ENCODE peak calls at places on chromosomes 11 and 22, in eight cellular contexts. B, S, Z, M, G, E, Y and U are unnamed samples.

GRCh38 chr22:36332623-36333331 is 55.0 kb downstream of the MYH9 start:
- DNase-seq in B (no peak), S (no peak), Z (peak), M (no peak), G (peak), E (peak), Y (peak), U (no peak)

GRCh38 chr11:45216031-45216430 is 69.6 kb downstream of the PRDM11 start:
- DNase-seq in B (no peak), S (no peak), Z (no peak), M (no peak), G (no peak), E (no peak), Y (no peak), U (no peak)

GRCh38 chr22:21916309-21916918 is 36.2 kb downstream of the PPM1F start:
- DNase-seq in B (no peak), S (no peak), Z (no peak), M (no peak), G (no peak), E (no peak), Y (no peak), U (no peak)

GRCh38 chr22:36238348-36239149 is 778 bp downstream of the APOL2 start:
- DNase-seq in B (peak), S (no peak), Z (no peak), M (no peak), G (no peak), E (peak), Y (peak), U (no peak)

GRCh38 chr11:73585834-73586575 is 11.9 kb downstream of the FAM168A start:
- DNase-seq in B (peak), S (no peak), Z (no peak), M (no peak), G (no peak), E (no peak), Y (no peak), U (no peak)

GRCh38 chr22:20238567-20239062 is 29.5 kb downstream of the RTN4R start:
- DNase-seq in B (no peak), S (peak), Z (peak), M (no peak), G (no peak), E (peak), Y (peak), U (no peak)

GRCh38 chr22:36218648-36219047 is 17.0 kb upstream of the APOL4 start:
- DNase-seq in B (no peak), S (no peak), Z (no peak), M (no peak), G (no peak), E (no peak), Y (no peak), U (no peak)

GRCh38 chr11:113681711-113682410 is 24.2 kb downstream of the TMPRSS5 start:
- DNase-seq in B (no peak), S (no peak), Z (no peak), M (no peak), G (no peak), E (no peak), Y (no peak), U (no peak)

GRCh38 chr11:130599073-130599654 is 150.7 kb downstream of the ADAMTS15 start:
- DNase-seq in B (peak), S (no peak), Z (no peak), M (no peak), G (no peak), E (peak), Y (no peak), U (peak)

GRCh38 chr11:62958547-62959071 is 26.2 kb downstream of the SLC22A6 start:
- DNase-seq in B (peak), S (no peak), Z (no peak), M (no peak), G (no peak), E (no peak), Y (no peak), U (peak)

GRCh38 chr22:47294222-47294532 is 531.7 kb downstream of the TBC1D22A start:
- DNase-seq in B (peak), S (no peak), Z (no peak), M (no peak), G (no peak), E (no peak), Y (no peak), U (no peak)

DNA sequence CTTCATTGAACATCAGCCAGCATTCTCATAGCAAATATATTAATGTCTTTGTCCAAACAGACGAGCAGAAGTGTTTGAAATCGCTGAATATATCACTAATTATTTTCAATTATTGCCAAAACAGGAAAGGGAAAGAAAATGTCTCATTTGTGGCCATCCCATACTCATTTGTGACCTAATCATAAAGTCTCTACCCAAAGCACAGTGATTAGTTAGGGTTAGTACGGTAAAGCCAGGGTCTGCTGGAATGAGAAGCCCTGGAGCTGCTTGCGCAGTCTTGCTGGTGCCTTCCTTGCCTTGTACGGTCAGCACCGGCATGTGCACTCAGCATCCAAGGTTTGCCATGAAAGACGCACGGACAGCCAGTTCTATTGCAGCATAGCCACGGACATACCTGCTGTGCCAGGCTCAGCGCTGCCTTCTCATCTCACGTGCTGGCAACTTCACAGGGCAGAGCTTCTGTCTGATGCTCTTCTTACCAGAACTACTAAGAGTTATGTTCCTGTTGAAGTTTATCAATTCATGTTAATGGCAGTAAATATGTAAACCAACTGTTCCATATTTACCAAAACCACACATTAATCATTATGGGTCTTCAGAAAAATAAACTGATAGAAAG is 74.7 kb upstream of the POU2AF2 start:
- DNase-seq in B (no peak), S (no peak), Z (no peak), M (no peak), G (no peak), E (no peak), Y (no peak), U (no peak)
- H3K27ac ChIP-seq in B (no peak), S (no peak), Z (no peak), M (no peak), G (no peak), E (no peak), Y (no peak), U (no peak)

GRCh38 chr11:126132319-126132718 is 69.7 kb upstream of the CDON start:
- DNase-seq in B (no peak), S (no peak), Z (no peak), M (no peak), G (no peak), E (peak), Y (no peak), U (peak)
- TF ChIP-seq CTCF in B (no peak), S (no peak), Z (no peak), M (no peak), G (no peak), E (no peak), Y (no peak), U (peak)

DNA sequence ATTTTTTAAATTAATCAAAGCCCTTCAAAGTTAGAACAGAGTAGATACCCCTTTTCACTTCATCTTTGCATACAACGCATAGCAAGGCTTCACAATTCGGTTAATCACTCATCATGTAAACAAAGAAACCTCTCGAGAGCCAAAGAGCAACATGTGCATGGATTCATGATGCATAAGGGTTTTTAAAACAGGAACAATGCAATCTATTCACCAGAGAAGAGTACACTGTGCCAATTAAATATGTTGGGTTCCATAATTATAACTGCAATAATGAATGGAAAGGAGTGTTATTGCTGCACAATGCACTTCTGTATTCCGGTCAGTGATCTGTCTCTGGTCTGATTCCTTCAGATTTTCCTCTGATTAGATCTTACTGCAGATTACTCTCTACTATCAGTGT is 45.3 kb downstream of the CADM1 start:
- DNase-seq in B (no peak), S (no peak), Z (no peak), M (no peak), G (no peak), E (no peak), Y (no peak), U (no peak)
- H3K27ac ChIP-seq in B (no peak), S (no peak), Z (no peak), M (no peak), G (no peak), E (no peak), Y (no peak), U (no peak)

GRCh38 chr22:17810570-17811116 is 36.4 kb upstream of the BID start:
- DNase-seq in B (no peak), S (no peak), Z (no peak), M (no peak), G (no peak), E (no peak), Y (no peak), U (peak)
- TF ChIP-seq CTCF in B (no peak), S (no peak), Z (no peak), M (no peak), G (no peak), E (no peak), Y (no peak), U (no peak)

DNA sequence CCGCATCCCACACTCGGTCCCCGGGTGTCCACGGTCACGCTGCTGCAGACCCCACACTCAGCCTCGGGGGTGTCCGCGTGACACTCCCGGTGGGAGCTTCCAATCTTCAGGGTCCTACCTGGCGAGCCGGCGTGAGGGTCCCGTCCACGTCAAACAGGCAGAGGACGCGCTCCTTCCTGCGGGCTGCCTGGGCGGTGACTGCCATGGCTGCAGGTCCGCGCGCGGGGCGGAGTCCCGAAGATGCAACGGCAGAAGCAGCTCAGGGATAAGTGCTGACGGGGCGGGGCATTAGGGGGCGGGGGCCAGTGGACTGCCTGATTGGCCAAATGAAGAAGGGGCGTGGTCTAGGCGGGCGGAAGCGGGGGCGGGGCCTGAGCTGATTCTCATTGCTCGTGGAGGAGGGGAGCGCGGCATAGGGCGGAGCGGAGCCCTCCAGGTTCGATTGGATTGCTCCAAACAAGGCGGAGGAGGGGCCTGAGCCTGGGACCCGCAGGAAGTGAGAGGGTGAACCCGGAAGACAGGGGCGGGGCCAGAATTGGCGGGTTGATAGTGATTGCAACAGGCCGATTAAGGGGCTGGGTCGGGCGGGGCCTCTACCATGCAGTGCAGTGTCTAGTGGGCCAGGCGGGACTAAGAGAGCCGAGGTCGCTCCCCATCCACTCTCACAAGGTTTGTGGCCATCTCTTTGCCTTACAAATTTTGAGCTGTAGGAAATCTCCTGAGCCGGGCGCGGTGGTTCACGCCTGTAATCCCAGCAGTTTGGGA is at the start of gene PMM1:
- DNase-seq in B (peak), S (peak), Z (peak), M (peak), G (peak), E (peak), Y (peak), U (peak)
- H3K27ac ChIP-seq in B (peak), S (peak), Z (peak), M (peak), G (peak), E (peak), Y (peak), U (peak)

GRCh38 chr11:134819026-134819425 is 407.0 kb upstream of the B3GAT1 start:
- DNase-seq in B (no peak), S (peak), Z (no peak), M (no peak), G (no peak), E (no peak), Y (no peak), U (no peak)
- TF ChIP-seq CTCF in B (no peak), S (peak), Z (no peak), M (no peak), G (no peak), E (no peak), Y (no peak), U (peak)

DNA sequence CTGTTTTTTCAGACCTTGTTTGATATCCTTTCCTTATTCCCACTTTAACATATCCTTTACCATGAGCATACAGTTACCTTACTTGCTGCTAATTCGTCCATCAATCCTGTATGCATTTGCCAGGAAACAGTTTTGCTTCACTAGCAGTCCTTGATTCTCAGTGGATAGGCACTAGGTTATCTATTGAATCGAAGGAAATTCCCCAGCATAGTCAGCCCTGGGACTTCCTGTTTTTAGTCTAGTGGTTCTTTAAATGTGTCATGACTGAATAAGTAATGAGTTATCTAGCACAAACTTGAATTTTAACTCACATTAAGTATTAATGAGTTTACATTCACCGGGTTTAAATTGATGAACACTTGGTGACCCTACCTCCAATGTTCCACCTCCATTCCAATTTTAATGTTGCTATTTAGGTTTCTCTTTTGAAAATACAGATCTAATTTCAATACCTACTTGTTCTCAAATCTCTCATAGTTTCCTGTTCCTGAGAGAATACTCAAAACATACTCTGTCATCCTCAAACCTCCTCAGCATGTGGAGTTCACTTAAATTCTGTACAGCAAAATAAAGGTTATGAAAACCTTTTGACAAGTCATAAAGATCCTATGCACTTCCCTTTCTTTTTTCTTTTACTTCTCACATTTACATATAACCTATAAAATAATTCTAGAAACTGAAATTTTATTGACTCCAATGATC is 1375.1 kb upstream of the TENM4 start:
- DNase-seq in B (no peak), S (no peak), Z (no peak), M (no peak), G (peak), E (no peak), Y (peak), U (no peak)
- H3K27ac ChIP-seq in B (no peak), S (no peak), Z (no peak), M (no peak), G (peak), E (no peak), Y (peak), U (no peak)